ENCODE peak calls at places on chromosomes 16 and 17, in eight cellular contexts. M, U, K, G, H, S, I and J are unnamed samples.

GRCh38 chr16:68923116-68923515 is 79.8 kb downstream of the TANGO6 start:
- ATAC-seq in M (no peak), U (no peak), K (no peak), G (no peak), H (no peak), S (no peak), I (peak; percentile 55), J (no peak)

GRCh38 chr17:28344435-28344901 is 8.9 kb downstream of the TNFAIP1 start:
- ATAC-seq in M (no peak), U (no peak), K (no peak), G (no peak), H (no peak), S (peak; percentile 2), I (no peak), J (no peak)

GRCh38 chr17:298791-299450 is 53.7 kb downstream of the RPH3AL start:
- ATAC-seq in M (no peak), U (no peak), K (peak; percentile 73), G (peak; percentile 82), H (peak; percentile 31), S (no peak), I (no peak), J (peak; percentile 90)

GRCh38 chr16:84952335-84953050 is 58.8 kb downstream of the ZDHHC7 start:
- ATAC-seq in M (peak; percentile 83), U (peak; percentile 97), K (peak; percentile 82), G (peak; percentile 96), H (peak; percentile 83), S (peak; percentile 97), I (peak; percentile 94), J (peak; percentile 89)

GRCh38 chr16:62249069-62249468 is 212.8 kb upstream of the CDH8 start:
- ATAC-seq in M (no peak), U (no peak), K (no peak), G (no peak), H (no peak), S (no peak), I (no peak), J (no peak)

GRCh38 chr17:50634915-50635719 is 436 bp downstream of the ABCC3 start:
- ATAC-seq in M (peak; percentile 19), U (peak; percentile 8), K (peak; percentile 16), G (no peak), H (no peak), S (no peak), I (peak; percentile 6), J (no peak)

GRCh38 chr16:4496305-4496704 is 20.1 kb downstream of the HMOX2 start:
- ATAC-seq in M (no peak), U (peak; percentile 58), K (no peak), G (no peak), H (no peak), S (peak; percentile 28), I (peak; percentile 69), J (no peak)

GRCh38 chr17:288802-289356 is 63.7 kb downstream of the RPH3AL start:
- ATAC-seq in M (no peak), U (no peak), K (no peak), G (no peak), H (no peak), S (no peak), I (no peak), J (no peak)

GRCh38 chr17:20938244-20938643 is 104.6 kb downstream of the USP22 start:
- ATAC-seq in M (no peak), U (no peak), K (no peak), G (no peak), H (no peak), S (no peak), I (no peak), J (no peak)

GRCh38 chr17:29546834-29547233 is 20.0 kb downstream of the ABHD15 start:
- ATAC-seq in M (no peak), U (peak; percentile 27), K (no peak), G (no peak), H (no peak), S (no peak), I (no peak), J (no peak)

GRCh38 chr17:27475070-27475673 is 18.9 kb downstream of the KSR1 start:
- ATAC-seq in M (no peak), U (no peak), K (no peak), G (no peak), H (no peak), S (no peak), I (no peak), J (no peak)

GRCh38 chr16:53045554-53046250 is 7.0 kb downstream of the CHD9NB start:
- ATAC-seq in M (no peak), U (no peak), K (no peak), G (no peak), H (no peak), S (no peak), I (no peak), J (no peak)

GRCh38 chr17:27207073-27207511 is 86.8 kb upstream of the WSB1 start:
- ATAC-seq in M (no peak), U (peak; percentile 80), K (no peak), G (peak; percentile 42), H (no peak), S (peak; percentile 70), I (peak; percentile 49), J (peak; percentile 80)

GRCh38 chr16:27439273-27440018 is 37.5 kb downstream of the IL21R start:
- ATAC-seq in M (no peak), U (no peak), K (no peak), G (no peak), H (no peak), S (no peak), I (no peak), J (no peak)

GRCh38 chr17:5800646-5801045 is 216.3 kb upstream of the NLRP1 start:
- ATAC-seq in M (no peak), U (no peak), K (no peak), G (no peak), H (peak; percentile 30), S (no peak), I (no peak), J (no peak)

GRCh38 chr16:9033125-9033830 is 58.2 kb upstream of the HAPSTR1 start:
- ATAC-seq in M (peak; percentile 85), U (peak; percentile 73), K (no peak), G (no peak), H (peak; percentile 37), S (peak; percentile 95), I (peak; percentile 91), J (no peak)

GRCh38 chr17:77164483-77165030 is 23.8 kb downstream of the SEC14L1 start:
- ATAC-seq in M (peak; percentile 40), U (peak; percentile 55), K (peak; percentile 43), G (peak; percentile 88), H (peak; percentile 56), S (no peak), I (no peak), J (no peak)

GRCh38 chr16:79261461-79261860 is 339.1 kb downstream of the MAF start:
- ATAC-seq in M (peak; percentile 96), U (no peak), K (no peak), G (peak; percentile 63), H (peak; percentile 86), S (peak; percentile 86), I (peak; percentile 49), J (no peak)

GRCh38 chr16:23552171-23552570 is 5.0 kb downstream of the EARS2 start:
- ATAC-seq in M (no peak), U (no peak), K (no peak), G (no peak), H (no peak), S (no peak), I (no peak), J (no peak)

GRCh38 chr17:12180644-12181261 is 160.1 kb downstream of the MAP2K4 start:
- ATAC-seq in M (no peak), U (peak; percentile 96), K (no peak), G (peak; percentile 63), H (no peak), S (peak; percentile 89), I (peak; percentile 79), J (peak; percentile 57)

GRCh38 chr17:28335959-28336871 is 654 bp downstream of the TNFAIP1 start:
- ATAC-seq in M (peak; percentile 36), U (peak; percentile 8), K (peak; percentile 38), G (peak; percentile 50), H (peak; percentile 42), S (peak; percentile 61), I (peak; percentile 42), J (peak; percentile 2)

GRCh38 chr17:62067165-62068145 is 2.4 kb upstream of the MED13 start:
- ATAC-seq in M (peak; percentile 29), U (no peak), K (no peak), G (no peak), H (no peak), S (no peak), I (no peak), J (no peak)

GRCh38 chr16:19468300-19468699 is 50.6 kb downstream of the TMC5 start:
- ATAC-seq in M (no peak), U (no peak), K (no peak), G (no peak), H (no peak), S (no peak), I (no peak), J (no peak)

GRCh38 chr16:68995011-68995504 is 110.4 kb upstream of the HAS3 start:
- ATAC-seq in M (peak; percentile 85), U (peak; percentile 34), K (no peak), G (no peak), H (peak; percentile 50), S (peak; percentile 79), I (peak; percentile 87), J (no peak)

GRCh38 chr17:33152793-33153192 is 140.3 kb downstream of the ASIC2 start:
- ATAC-seq in M (no peak), U (no peak), K (no peak), G (no peak), H (no peak), S (no peak), I (no peak), J (no peak)

DNA sequence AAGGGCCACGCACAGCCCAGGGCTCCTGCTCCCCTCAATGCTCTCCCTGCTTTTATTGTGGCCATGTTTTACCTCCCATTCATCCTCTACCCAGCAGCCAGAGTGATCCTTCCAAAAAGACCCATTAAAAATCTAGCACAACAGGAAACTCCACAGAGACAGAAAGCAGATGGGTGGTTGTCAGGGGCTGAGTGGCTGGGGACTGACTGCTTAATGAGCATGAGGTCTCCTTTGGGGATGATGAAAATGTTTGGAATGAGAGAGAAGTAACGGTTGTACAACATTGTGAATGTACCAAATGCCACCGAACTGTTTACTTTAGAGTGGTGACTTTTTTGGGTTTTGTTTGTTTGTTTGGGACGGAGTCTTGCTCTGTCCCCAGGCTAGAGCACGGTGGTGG is 107.4 kb downstream of the GAS7 start:
- ATAC-seq in M (no peak), U (no peak), K (no peak), G (no peak), H (no peak), S (no peak), I (no peak), J (no peak)
- H3K4me3 ChIP-seq in M (no peak overlapping the region), U (no peak overlapping the region), K (no peak overlapping the region), G (no peak overlapping the region), H (no peak overlapping the region), S (no peak overlapping the region), I (no peak overlapping the region), J (no peak overlapping the region)

GRCh38 chr16:28834349-28834748 is 11.6 kb downstream of the ATXN2L start:
- ATAC-seq in M (no peak), U (no peak), K (peak; percentile 19), G (no peak), H (no peak), S (peak; percentile 10), I (no peak), J (no peak)
- TF ChIP-seq POLR2A in M (no peak), U (no peak), K (no peak), G (no peak), H (no peak), S (no peak), I (no peak), J (no peak)

GRCh38 chr17:3750296-3750695 is 26.6 kb downstream of the HASPIN start:
- ATAC-seq in M (no peak), U (no peak), K (no peak), G (no peak), H (no peak), S (no peak), I (no peak), J (no peak)
- H3K4me1 ChIP-seq in M (peaks cover 20% of the 10 kb centered on the region), U (no peaks in the 10 kb centered on the region), K (no peaks in the 10 kb centered on the region), G (peaks cover 8% of the 10 kb centered on the region), H (no peaks in the 10 kb centered on the region), S (peaks cover 9% of the 10 kb centered on the region), I (no peaks in the 10 kb centered on the region), J (no peaks in the 10 kb centered on the region)

GRCh38 chr17:40061532-40062038 is 1.2 kb upstream of the THRA start:
- ATAC-seq in M (no peak), U (no peak), K (no peak), G (no peak), H (no peak), S (no peak), I (no peak), J (no peak)
- H3K4me3 ChIP-seq in M (no peak overlapping the region), U (no peak overlapping the region), K (no peak overlapping the region), G (no peak overlapping the region), H (no peak overlapping the region), S (no peak overlapping the region), I (no peak overlapping the region), J (no peak overlapping the region)